ENCODE peak calls at places on chromosomes 11 and 22, in eight cellular contexts. N is dorsolateral prefrontal cortex, Z is fibroblast of the aortic adventitia, T is neural crest cell, M is psoas muscle, Y is cardiac fibroblast, G is epithelial cell of esophagus, I is pancreas. Q is an unnamed sample.

GRCh38 chr11:44096360-44097188 is 1.1 kb downstream of the EXT2 start:
- DNase-seq in N (no peak), Z (peak), T (no peak), M (no peak), Y (peak), G (peak), I (no peak), Q (no peak)

GRCh38 chr11:104573431-104573830 is 324.8 kb downstream of the CASP12 start:
- DNase-seq in N (no peak), Z (peak), T (no peak), M (no peak), Y (peak), G (peak), I (no peak), Q (no peak)

GRCh38 chr22:24094966-24095365 is 83.9 kb downstream of the CABIN1 start:
- DNase-seq in N (no peak), Z (no peak), T (no peak), M (no peak), Y (no peak), G (no peak), I (no peak), Q (no peak)

GRCh38 chr11:67629386-67630229 is at the start of gene NUDT8:
- DNase-seq in N (peak), Z (peak), T (peak), M (peak), Y (peak), G (peak), I (peak), Q (peak)

GRCh38 chr22:47687364-47687655 is 924.9 kb downstream of the TBC1D22A start:
- DNase-seq in N (no peak), Z (no peak), T (no peak), M (no peak), Y (no peak), G (no peak), I (no peak), Q (no peak)

GRCh38 chr11:111185259-111185658 is 60.3 kb upstream of the POU2AF2 start:
- DNase-seq in N (no peak), Z (peak), T (no peak), M (no peak), Y (peak), G (no peak), I (no peak), Q (no peak)

GRCh38 chr11:134071306-134071705 is 2.4 kb downstream of the JAM3 start:
- DNase-seq in N (no peak), Z (no peak), T (no peak), M (no peak), Y (no peak), G (no peak), I (no peak), Q (no peak)

GRCh38 chr22:19290400-19291217 is 910 bp downstream of the CLTCL1 start:
- DNase-seq in N (peak), Z (peak), T (no peak), M (peak), Y (peak), G (peak), I (peak), Q (no peak)

GRCh38 chr11:1834132-1834610 is 619 bp upstream of the SYT8 start:
- DNase-seq in N (no peak), Z (no peak), T (no peak), M (no peak), Y (no peak), G (peak), I (peak), Q (peak)

GRCh38 chr11:12212821-12213185 is 102.4 kb downstream of the MICAL2 start:
- DNase-seq in N (no peak), Z (no peak), T (no peak), M (no peak), Y (no peak), G (no peak), I (no peak), Q (no peak)

GRCh38 chr22:21962655-21962949 is 10.0 kb upstream of the PPM1F start:
- DNase-seq in N (no peak), Z (no peak), T (no peak), M (no peak), Y (no peak), G (no peak), I (no peak), Q (no peak)

DNA sequence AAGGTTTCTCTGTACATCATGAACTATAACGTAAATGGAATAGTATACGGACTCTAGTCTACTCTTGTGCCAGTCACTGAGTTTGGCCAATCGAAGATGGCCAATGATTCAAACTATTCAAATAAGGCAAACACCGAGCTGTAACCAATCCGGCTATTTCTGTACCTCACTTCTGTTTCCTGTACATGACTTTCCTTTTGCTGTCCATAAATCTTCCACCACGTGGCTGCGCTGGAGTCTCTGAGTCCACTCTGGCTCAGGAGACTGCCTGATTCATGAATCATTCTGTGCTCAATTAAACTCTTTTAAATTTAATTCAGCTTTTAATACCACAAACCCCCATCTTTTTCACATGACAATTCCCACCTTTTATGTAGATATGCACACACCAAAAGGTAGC is 1.5 kb upstream of the JAML start:
- DNase-seq in N (no peak), Z (peak), T (no peak), M (no peak), Y (no peak), G (no peak), I (no peak), Q (peak)
- TF ChIP-seq CTCF in N (no peak), Z (no peak), T (no peak), M (no peak), Y (no peak), G (no peak), I (no peak), Q (no peak)

DNA sequence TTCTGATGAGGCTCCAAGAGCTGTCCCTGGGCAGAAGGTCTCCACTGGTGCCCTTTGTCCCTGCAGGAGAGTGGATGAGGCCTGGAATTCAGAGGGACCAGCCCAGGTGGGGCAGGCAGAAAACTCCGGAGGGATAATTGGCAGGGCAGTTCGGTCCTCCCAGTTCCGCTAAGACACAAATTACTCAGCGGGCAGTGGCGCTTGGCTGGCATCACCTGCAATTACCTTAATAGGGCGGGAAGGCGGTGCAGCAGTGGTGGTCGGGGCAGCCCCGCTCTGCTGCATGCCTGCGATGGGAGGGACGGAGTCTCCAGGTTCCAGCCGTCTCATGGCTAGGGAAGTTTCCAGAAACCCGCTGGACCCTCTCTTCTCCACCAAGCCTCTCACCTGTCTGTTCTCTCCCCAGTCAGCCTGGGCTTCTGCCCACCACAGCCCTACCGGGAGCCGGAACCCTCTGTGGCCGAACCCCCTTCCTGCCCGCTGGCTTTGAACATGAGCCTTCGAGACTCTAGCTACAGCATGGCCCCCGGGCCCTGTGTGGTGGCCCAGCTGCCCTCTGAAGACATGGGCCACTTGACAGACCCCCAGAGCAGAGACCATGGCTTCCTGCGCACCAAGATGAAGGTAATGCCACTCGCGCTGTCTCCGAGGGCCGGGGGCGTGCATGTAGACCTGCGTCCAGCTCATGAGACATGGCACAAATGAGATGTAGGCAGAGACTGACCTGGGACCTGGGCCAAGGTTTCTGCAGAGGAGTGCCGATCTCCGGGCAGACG is 7.0 kb downstream of the OVOL1 start:
- DNase-seq in N (no peak), Z (no peak), T (no peak), M (no peak), Y (no peak), G (no peak), I (no peak), Q (no peak)
- TF ChIP-seq CTCF in N (no peak), Z (no peak), T (no peak), M (no peak), Y (no peak), G (no peak), I (no peak), Q (no peak)

GRCh38 chr11:27204527-27204926 is 158.5 kb downstream of the CCDC34 start:
- DNase-seq in N (no peak), Z (no peak), T (no peak), M (no peak), Y (peak), G (peak), I (no peak), Q (no peak)
- TF ChIP-seq CTCF in N (no peak), Z (peak), T (peak), M (no peak), Y (peak), G (peak), I (no peak), Q (no peak)

GRCh38 chr22:30802202-30803166 is 107.8 kb downstream of the OSBP2 start:
- DNase-seq in N (peak), Z (peak), T (peak), M (peak), Y (peak), G (peak), I (peak), Q (peak)
- TF ChIP-seq CTCF in N (peak), Z (peak), T (peak), M (peak), Y (peak), G (peak), I (peak), Q (peak)

GRCh38 chr11:81159900-81160299 is 1573.8 kb downstream of the FAM181B start:
- DNase-seq in N (no peak), Z (no peak), T (no peak), M (no peak), Y (no peak), G (no peak), I (no peak), Q (no peak)

DNA sequence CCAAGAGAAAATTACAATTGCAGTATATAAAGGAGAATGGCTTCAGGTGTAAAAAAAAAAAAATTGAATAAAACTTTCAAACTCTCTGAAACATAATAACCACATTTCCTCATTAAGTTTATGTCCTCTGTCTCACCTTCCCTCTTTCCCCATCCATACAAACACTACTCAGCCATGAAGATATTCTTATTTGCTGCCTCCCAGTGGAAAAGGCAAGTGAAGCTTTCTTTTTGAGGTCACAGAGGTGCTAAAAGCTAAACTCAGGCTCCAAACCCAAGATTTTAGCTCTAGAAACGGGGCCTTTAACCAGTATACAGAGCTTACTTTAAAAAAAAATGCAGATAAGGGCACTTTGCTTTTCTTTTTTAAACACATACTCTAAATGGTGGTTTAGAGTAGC is 1568.5 kb downstream of the FAM181B start:
- DNase-seq in N (no peak), Z (no peak), T (no peak), M (no peak), Y (no peak), G (peak), I (no peak), Q (no peak)
- TF ChIP-seq CTCF in N (no peak), Z (no peak), T (peak), M (no peak), Y (no peak), G (peak), I (no peak), Q (no peak)

GRCh38 chr22:26894766-26895485 is 237.5 kb downstream of the MIAT start:
- DNase-seq in N (no peak), Z (peak), T (no peak), M (no peak), Y (peak), G (peak), I (no peak), Q (no peak)
- TF ChIP-seq CTCF in N (no peak), Z (no peak), T (no peak), M (no peak), Y (no peak), G (no peak), I (no peak), Q (no peak)

GRCh38 chr11:15159085-15159484 is 44.4 kb downstream of the INSC start:
- DNase-seq in N (no peak), Z (peak), T (no peak), M (no peak), Y (peak), G (peak), I (no peak), Q (no peak)
- TF ChIP-seq CTCF in N (peak), Z (peak), T (peak), M (no peak), Y (peak), G (peak), I (peak), Q (no peak)

DNA sequence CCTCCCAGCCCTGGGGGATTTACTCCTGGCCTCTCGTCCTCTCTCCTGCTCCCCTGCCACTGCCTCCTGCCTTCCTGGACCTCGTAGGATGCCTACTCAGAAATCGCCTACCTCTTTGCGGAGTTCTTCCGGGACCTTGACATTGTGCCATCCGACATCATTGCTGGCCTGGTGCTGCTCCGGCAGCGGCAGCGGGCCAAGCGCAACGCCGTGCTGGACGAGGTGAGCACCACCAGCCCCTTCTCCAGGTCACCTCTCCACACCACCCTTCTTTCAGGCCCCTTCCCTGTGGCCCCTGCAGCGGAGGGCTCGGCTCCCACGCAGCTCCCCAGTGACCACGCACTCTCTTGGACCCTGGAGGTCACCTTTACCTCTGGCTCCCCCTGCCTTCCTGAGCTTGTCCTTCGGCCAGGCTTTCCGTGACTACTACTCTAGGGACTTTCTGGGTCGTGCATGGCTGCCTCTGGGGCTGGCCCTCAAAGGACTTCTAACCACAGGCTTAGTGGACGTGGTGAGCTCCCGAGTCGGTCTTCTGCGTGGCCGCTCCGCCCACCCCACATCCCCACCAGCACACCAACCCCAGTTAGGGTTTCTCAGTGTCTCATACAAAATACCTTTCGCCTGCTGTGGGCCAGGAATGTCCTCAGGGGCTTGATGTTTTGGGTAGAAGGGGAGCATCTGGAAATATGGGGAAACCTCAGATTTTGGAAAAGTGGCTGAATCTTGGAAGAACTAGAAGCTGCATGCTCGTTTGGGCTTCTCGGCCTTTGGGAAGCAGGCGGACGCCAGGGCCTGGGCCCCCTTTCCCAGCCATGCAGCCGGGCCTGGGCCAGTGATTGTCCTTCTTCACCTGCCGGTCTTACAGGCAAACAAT is 24.1 kb upstream of the MYRF start:
- DNase-seq in N (no peak), Z (no peak), T (no peak), M (no peak), Y (no peak), G (no peak), I (no peak), Q (no peak)
- TF ChIP-seq CTCF in N (no peak), Z (no peak), T (no peak), M (no peak), Y (no peak), G (no peak), I (no peak), Q (no peak)

GRCh38 chr11:11207428-11207827 is 145.6 kb downstream of the CSNK2A3 start:
- DNase-seq in N (no peak), Z (no peak), T (no peak), M (no peak), Y (no peak), G (no peak), I (no peak), Q (no peak)
- TF ChIP-seq CTCF in N (no peak), Z (no peak), T (peak), M (no peak), Y (no peak), G (no peak), I (no peak), Q (no peak)